ENCODE peak calls at places on chromosomes 2 and 18, in seven cellular contexts. Z is suprapubic skin, G is mammary epithelial cell, Y is astrocyte of the cerebellum, M is psoas muscle, F is fibroblast of mammary gland, N is lower leg skin. B is an unnamed sample.

GRCh38 chr2:207475546-207475945 is 54.2 kb upstream of the CREB1 start:
- DNase-seq in M (no peak), Y (no peak), Z (no peak), G (peak), N (no peak), F (no peak), B (no peak)

GRCh38 chr2:71332413-71332866 is 858 bp downstream of the ZNF638 start:
- DNase-seq in Z (no peak), N (no peak), F (no peak), M (no peak), G (no peak), Y (no peak), B (no peak)

GRCh38 chr2:73054980-73055379 is 16.5 kb downstream of the SFXN5 start:
- DNase-seq in Y (no peak), G (no peak), F (no peak), Z (no peak), M (no peak), N (no peak), B (no peak)

GRCh38 chr2:95392730-95393455 is 9.6 kb upstream of the FAHD2A start:
- DNase-seq in Y (no peak), N (no peak), G (no peak), F (no peak), Z (no peak), M (no peak), B (no peak)

GRCh38 chr2:225008935-225009334 is 33.3 kb downstream of the DOCK10 start:
- DNase-seq in Y (no peak), Z (no peak), M (no peak), N (no peak), G (no peak), F (no peak), B (no peak)

GRCh38 chr2:70708376-70709199 is 59.4 kb downstream of the ADD2 start:
- DNase-seq in G (no peak), F (peak), Z (no peak), M (no peak), N (no peak), Y (peak), B (peak)

GRCh38 chr2:83104202-83104601 is 1354.9 kb downstream of the SUCLG1 start:
- DNase-seq in Y (no peak), G (no peak), F (no peak), M (no peak), N (no peak), Z (no peak), B (no peak)

GRCh38 chr18:65990944-65991708 is 240.3 kb downstream of the CDH7 start:
- DNase-seq in Y (no peak), G (no peak), F (no peak), Z (no peak), M (no peak), N (no peak), B (no peak)

GRCh38 chr2:219018726-219019125 is 22.6 kb downstream of the CFAP65 start:
- DNase-seq in N (no peak), Y (no peak), G (no peak), Z (no peak), M (no peak), F (no peak), B (no peak)

GRCh38 chr2:96353032-96353561 is 17.5 kb downstream of the NCAPH start:
- DNase-seq in G (no peak), N (peak), M (peak), Z (peak), F (peak), Y (peak), B (peak)

GRCh38 chr18:68316636-68317035 is 398.3 kb downstream of the TMX3 start:
- DNase-seq in F (peak), Z (no peak), M (no peak), N (no peak), Y (peak), G (peak), B (peak)

GRCh38 chr2:10297950-10298349 is 4.8 kb upstream of the HPCAL1 start:
- DNase-seq in N (peak), M (peak), Z (no peak), G (peak), Y (no peak), F (peak), B (peak)

GRCh38 chr2:185857676-185858075 is 119.1 kb downstream of the FSIP2 start:
- DNase-seq in Z (no peak), G (peak), M (no peak), Y (no peak), F (peak), N (no peak), B (no peak)

GRCh38 chr2:32246911-32247310 is 17.8 kb downstream of the NLRC4 start:
- DNase-seq in N (no peak), Y (no peak), G (peak), Z (no peak), F (no peak), M (no peak), B (no peak)

GRCh38 chr2:150165988-150166965 is 321.2 kb downstream of the RND3 start:
- DNase-seq in Z (no peak), M (no peak), F (no peak), G (peak), Y (peak), N (no peak), B (peak)

GRCh38 chr2:28095622-28096021 is 205.1 kb downstream of the BABAM2 start:
- DNase-seq in M (no peak), Y (no peak), N (no peak), Z (no peak), F (no peak), G (no peak), B (no peak)

GRCh38 chr2:149877913-149878312 is 290.3 kb upstream of the MMADHC start:
- DNase-seq in Y (no peak), M (no peak), N (no peak), F (peak), Z (no peak), G (peak), B (peak)

GRCh38 chr2:26812731-26813130 is 26.9 kb downstream of the CENPA start:
- DNase-seq in Z (no peak), G (no peak), F (no peak), Y (no peak), N (peak), M (no peak), B (no peak)

GRCh38 chr2:216660496-216660895 is 27.3 kb downstream of the IGFBP2 start:
- DNase-seq in G (no peak), Z (no peak), Y (no peak), N (no peak), M (no peak), F (no peak), B (no peak)

GRCh38 chr2:75587954-75588587 is 27.3 kb upstream of the EVA1A start:
- DNase-seq in G (peak), N (no peak), M (no peak), F (peak), Y (peak), Z (no peak), B (peak)

GRCh38 chr18:45634454-45634853 is 19.2 kb downstream of the SLC14A2 start:
- DNase-seq in N (no peak), G (no peak), Y (no peak), Z (no peak), F (no peak), M (no peak), B (no peak)

GRCh38 chr2:109348190-109348589 is 219.2 kb downstream of the SH3RF3 start:
- DNase-seq in Y (no peak), N (peak), G (no peak), M (no peak), Z (no peak), F (no peak), B (no peak)

GRCh38 chr2:120866483-120867140 is 130.9 kb downstream of the GLI2 start:
- DNase-seq in Z (no peak), F (no peak), N (no peak), G (no peak), M (peak), Y (no peak), B (no peak)

GRCh38 chr2:127072970-127073369 is 34.0 kb downstream of the BIN1 start:
- DNase-seq in F (no peak), M (peak), N (no peak), Y (no peak), G (no peak), Z (no peak), B (peak)

GRCh38 chr2:177797808-177798207 is 274.8 kb downstream of the PDE11A start:
- DNase-seq in G (no peak), M (no peak), F (no peak), Z (no peak), N (no peak), Y (no peak), B (no peak)

GRCh38 chr2:86622878-86623548 is 652 bp downstream of the RNF103 start:
- DNase-seq in N (peak), Y (no peak), F (no peak), M (peak), Z (peak), G (peak), B (no peak)

GRCh38 chr2:236932711-236933300 is 152.9 kb upstream of the COPS8 start:
- DNase-seq in M (no peak), F (no peak), Y (no peak), N (no peak), Z (no peak), G (no peak), B (no peak)

DNA sequence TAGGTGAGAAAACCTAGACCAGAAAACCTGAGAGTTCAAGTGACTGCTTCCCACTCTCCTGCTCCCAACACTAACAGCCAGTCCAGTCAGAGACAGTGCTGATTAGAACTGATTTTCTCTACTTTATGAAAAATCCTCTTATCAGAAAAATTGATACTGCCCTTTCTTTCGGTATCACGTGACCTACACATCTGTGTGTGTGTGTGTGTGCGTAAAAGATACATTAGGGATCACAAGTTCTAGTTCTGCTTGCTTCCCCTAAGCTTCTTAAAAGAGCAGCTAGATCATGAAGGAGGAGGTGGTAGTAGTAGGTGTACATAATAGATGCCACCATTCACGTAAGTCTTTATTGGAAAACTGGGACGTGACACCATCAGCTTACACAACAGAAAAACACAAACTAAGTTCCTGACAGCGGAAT is 1.5 kb downstream of the ARL5A start:
- DNase-seq in F (peak), G (no peak), N (no peak), M (no peak), Y (no peak), Z (no peak), B (peak)
- H3K4me3 ChIP-seq in F (peak), G (peak), N (no peak), M (peak), Y (peak), Z (peak), B (peak)

DNA sequence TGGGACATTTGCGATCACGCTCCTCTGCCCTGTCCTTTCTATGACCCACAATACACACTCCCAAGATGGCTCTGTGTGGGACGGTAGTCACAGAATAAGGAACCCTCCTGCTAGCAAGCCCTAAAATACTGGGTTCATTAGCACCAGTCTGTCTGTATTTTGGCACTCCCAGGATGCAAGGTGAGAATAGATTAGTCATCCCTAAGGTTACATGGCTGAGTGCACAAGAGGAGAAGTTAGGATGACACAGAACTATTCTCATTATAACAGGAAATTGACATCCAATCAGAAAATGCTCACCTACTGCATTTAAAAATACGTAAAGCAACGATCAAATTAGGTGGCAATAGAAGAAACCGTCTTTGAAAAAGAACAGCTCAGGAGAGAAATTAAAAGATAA is 590.2 kb downstream of the EPHA4 start:
- DNase-seq in Z (no peak), M (no peak), F (no peak), G (no peak), Y (no peak), N (no peak), B (no peak)
- TF ChIP-seq CTCF in Z (no peak), M (no peak), F (no peak), G (no peak), Y (no peak), N (no peak), B (no peak)

DNA sequence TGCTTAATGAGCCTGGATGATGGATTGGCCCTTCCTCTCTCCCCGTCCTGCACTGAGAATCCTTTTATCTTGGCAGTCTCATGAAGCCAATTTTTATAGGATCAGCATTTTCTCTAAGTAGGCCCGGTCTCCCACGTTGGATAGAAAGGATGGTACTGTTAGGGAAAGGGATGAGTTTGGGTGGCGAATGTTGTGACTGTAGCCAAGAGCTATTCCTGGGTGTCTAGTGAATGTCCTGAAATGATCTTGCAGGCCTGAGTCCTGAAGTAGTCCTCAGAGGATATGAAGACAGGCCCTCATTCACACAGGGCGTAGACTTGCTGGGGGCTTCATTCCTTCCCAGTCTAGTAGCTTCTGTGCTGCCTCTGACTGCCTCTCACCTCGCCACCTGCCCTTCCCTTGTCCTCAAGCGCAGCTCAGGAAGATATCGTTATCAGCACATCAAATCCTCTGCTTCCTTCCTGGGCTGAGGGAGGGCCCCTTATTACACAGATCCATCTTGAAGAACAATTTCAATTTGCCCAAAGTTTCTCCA is 8.9 kb downstream of the LBH start:
- DNase-seq in G (no peak), M (no peak), F (no peak), Y (no peak), Z (no peak), N (peak), B (no peak)
- H3K4me3 ChIP-seq in G (no peak), M (peak), F (no peak), Y (no peak), Z (no peak), N (no peak), B (peak)

GRCh38 chr2:231541605-231542509 is 11.6 kb upstream of the NMUR1 start:
- DNase-seq in N (peak), Y (no peak), G (no peak), Z (no peak), F (no peak), M (no peak), B (no peak)
- TF ChIP-seq CTCF in N (no peak), Y (no peak), G (no peak), Z (no peak), F (peak), M (no peak), B (no peak)

GRCh38 chr2:238379096-238379810 is 47.5 kb upstream of the ASB1 start:
- DNase-seq in M (no peak), Y (peak), G (peak), N (peak), Z (no peak), F (no peak), B (peak)
- H3K4me3 ChIP-seq in M (no peak), Y (no peak), G (no peak), N (no peak), Z (no peak), F (no peak), B (no peak)

GRCh38 chr2:231931481-231931915 is 5.3 kb upstream of the NPPC start:
- DNase-seq in Z (peak), G (no peak), N (peak), M (peak), Y (no peak), F (peak), B (peak)

GRCh38 chr2:231928901-231929725 is 2.9 kb upstream of the NPPC start:
- DNase-seq in M (no peak), G (no peak), Y (no peak), Z (peak), N (peak), F (no peak), B (no peak)

GRCh38 chr2:231930601-231931281 is 4.5 kb upstream of the NPPC start:
- DNase-seq in G (no peak), N (peak), Z (peak), M (peak), F (peak), Y (no peak), B (peak)

GRCh38 chr2:231928481-231928880 is 2.3 kb upstream of the NPPC start:
- DNase-seq in F (no peak), N (peak), G (no peak), Y (no peak), Z (peak), M (no peak), B (no peak)

DNA sequence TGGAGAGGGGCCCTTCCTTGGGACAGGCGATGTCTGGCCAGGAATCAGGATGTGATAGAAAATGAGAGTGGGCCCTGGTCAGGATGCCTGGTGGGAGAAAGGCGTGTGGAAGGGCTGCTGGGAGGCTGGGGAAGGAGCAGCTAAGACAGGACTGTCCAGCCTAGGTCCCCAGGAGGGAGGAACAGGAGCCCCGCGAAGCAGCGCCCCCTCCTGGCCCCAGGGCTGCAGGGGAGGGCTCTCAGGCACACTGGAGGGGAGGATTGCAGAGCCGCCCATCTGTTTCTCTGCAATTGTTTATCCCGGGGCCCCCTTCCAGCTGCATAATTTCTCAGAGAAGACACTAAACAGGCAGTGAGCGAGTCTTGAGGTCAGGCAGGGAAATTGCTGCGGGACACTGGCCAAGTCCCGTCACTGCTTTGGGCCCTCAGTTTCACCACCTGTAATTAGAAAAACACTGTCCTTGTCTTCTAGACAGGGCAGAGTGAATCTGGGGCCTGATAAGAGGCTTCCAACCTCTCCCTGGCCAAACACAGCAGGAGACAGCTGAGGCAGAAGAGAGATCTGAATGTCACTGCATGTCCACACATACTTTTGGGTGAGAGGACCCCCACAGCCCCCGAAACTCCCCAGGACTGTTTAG is 3.9 kb upstream of the NPPC start:
- DNase-seq in F (peak), Y (no peak), Z (peak), N (peak), G (no peak), M (peak), B (peak)
- TF ChIP-seq CTCF in F (peak), Y (peak), Z (no peak), N (no peak), G (peak), M (no peak), B (peak)

DNA sequence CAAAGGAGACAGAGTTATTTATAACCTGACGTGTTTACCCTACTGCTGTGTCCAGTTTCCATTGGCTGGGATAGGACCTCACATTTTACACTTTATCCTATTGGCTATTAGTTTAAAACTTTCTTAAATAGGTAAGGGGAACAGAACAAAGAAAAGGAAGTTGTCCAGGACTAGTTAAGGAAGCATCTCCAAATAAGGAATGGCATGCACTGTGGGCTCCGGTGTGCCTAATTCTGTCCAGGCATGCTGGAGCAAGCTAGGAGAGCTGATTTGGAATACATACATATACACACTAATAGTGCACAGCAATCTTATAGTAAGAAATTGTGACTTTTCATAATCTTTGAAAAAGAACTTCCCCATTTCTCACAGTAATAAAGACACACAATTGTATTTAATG is 72.2 kb downstream of the CAB39 start:
- DNase-seq in Y (peak), F (no peak), G (peak), Z (no peak), M (no peak), N (no peak), B (peak)
- H3K4me3 ChIP-seq in Y (no peak), F (no peak), G (no peak), Z (no peak), M (no peak), N (no peak), B (no peak)

DNA sequence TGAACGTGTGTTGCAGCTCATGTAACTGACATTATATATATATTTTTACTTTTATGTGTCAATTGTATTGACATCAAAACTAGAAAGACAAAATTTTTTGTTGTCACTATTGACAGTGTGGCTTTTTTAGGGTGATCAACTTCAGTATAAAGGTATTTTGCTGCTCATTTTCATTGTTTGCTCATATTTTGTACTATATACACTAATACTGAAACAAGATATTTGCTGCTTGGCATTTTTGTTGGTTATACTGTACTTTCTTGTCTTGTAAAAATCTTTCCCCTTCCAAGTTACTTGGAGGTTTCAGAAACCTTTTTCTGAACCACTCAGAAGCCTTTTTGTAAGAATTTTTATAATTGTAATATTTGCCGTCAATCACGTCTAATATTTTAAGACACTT is 16.5 kb downstream of the AFTPH start:
- DNase-seq in Z (no peak), G (no peak), M (no peak), Y (no peak), F (no peak), N (no peak), B (no peak)
- TF ChIP-seq CTCF in Z (no peak), G (no peak), M (no peak), Y (no peak), F (no peak), N (no peak), B (no peak)